ENCODE peak calls at places on chromosomes 11 and 22, in four cellular contexts. One of them, this sample, is unnamed.

GRCh38 chr22:22746963-22747933 is 102.8 kb downstream of the GGTLC2 start:
- DNase-seq in GM12878: no peak
- DNase-seq in HepG2: no peak
- DNase-seq in H1: no peak
- DNase-seq in this sample: no peak

GRCh38 chr11:124798991-124799383 is 1.2 kb downstream of the MSANTD2 start:
- DNase-seq in GM12878: no peak
- DNase-seq in HepG2: no peak
- DNase-seq in H1: no peak
- DNase-seq in this sample: no peak

GRCh38 chr11:65274734-65275682 is 13.2 kb downstream of the POLA2 start:
- DNase-seq in H1: no peak
- DNase-seq in GM12878: no peak
- DNase-seq in HepG2: peak; percentile 89
- DNase-seq in this sample: peak; percentile 92

GRCh38 chr11:70656293-70656692 is 258.0 kb downstream of the CTTN start:
- DNase-seq in GM12878: no peak
- DNase-seq in HepG2: peak; percentile 12
- DNase-seq in H1: no peak
- DNase-seq in this sample: no peak

GRCh38 chr11:44861829-44862545 is 88.7 kb downstream of the TP53I11 start:
- DNase-seq in H1: no peak
- DNase-seq in GM12878: peak; percentile 86
- DNase-seq in HepG2: peak; percentile 44
- DNase-seq in this sample: peak; percentile 50

GRCh38 chr11:61688368-61689163 is 8.4 kb downstream of the DAGLA start:
- DNase-seq in H1: no peak
- DNase-seq in HepG2: no peak
- DNase-seq in GM12878: no peak
- DNase-seq in this sample: no peak

GRCh38 chr11:111001986-111002616 is 243.4 kb upstream of the POU2AF2 start:
- DNase-seq in HepG2: no peak
- DNase-seq in GM12878: no peak
- DNase-seq in H1: no peak
- DNase-seq in this sample: no peak

GRCh38 chr11:83779876-83780275 is 493.7 kb upstream of the CCDC90B start:
- DNase-seq in HepG2: no peak
- DNase-seq in H1: no peak
- DNase-seq in GM12878: no peak
- DNase-seq in this sample: no peak

GRCh38 chr11:104830080-104830479 is 68.2 kb downstream of the CASP12 start:
- DNase-seq in H1: no peak
- DNase-seq in GM12878: no peak
- DNase-seq in HepG2: no peak
- DNase-seq in this sample: no peak

GRCh38 chr22:20758688-20759087 is 15.2 kb upstream of the SERPIND1 start:
- DNase-seq in GM12878: no peak
- DNase-seq in H1: no peak
- DNase-seq in HepG2: peak; percentile 56
- DNase-seq in this sample: no peak

GRCh38 chr22:45069925-45070324 is 60.1 kb upstream of the PHF21B start:
- DNase-seq in H1: no peak
- DNase-seq in GM12878: no peak
- DNase-seq in HepG2: no peak
- DNase-seq in this sample: no peak

GRCh38 chr11:27401760-27402316 is 38.8 kb upstream of the CCDC34 start:
- DNase-seq in H1: no peak
- DNase-seq in HepG2: peak; percentile 85
- DNase-seq in GM12878: no peak
- DNase-seq in this sample: no peak

GRCh38 chr22:21818487-21819182 is 48.8 kb downstream of the MAPK1 start:
- DNase-seq in HepG2: no peak
- DNase-seq in H1: no peak
- DNase-seq in GM12878: no peak
- DNase-seq in this sample: peak; percentile 56

GRCh38 chr11:85626496-85626895 is 648 bp downstream of the DLG2 start:
- DNase-seq in GM12878: no peak
- DNase-seq in H1: no peak
- DNase-seq in HepG2: no peak
- DNase-seq in this sample: no peak
- TF ChIP-seq CBX5 in GM12878: no peak
- TF ChIP-seq CBX5 in H1: no peak
- TF ChIP-seq CBX5 in HepG2: no peak
- TF ChIP-seq CBX5 in this sample: no peak

GRCh38 chr22:41543854-41544670 is at the start of gene POLR3H:
- DNase-seq in GM12878: peak; percentile 90
- DNase-seq in H1: peak; percentile 98
- DNase-seq in HepG2: peak; percentile 95
- DNase-seq in this sample: peak; percentile 95

GRCh38 chr22:41542224-41542623 is 2.0 kb downstream of the POLR3H start:
- DNase-seq in HepG2: no peak
- DNase-seq in H1: no peak
- DNase-seq in GM12878: no peak
- DNase-seq in this sample: no peak

GRCh38 chr22:41548830-41549211 is 4.6 kb upstream of the POLR3H start:
- DNase-seq in GM12878: no peak
- DNase-seq in HepG2: no peak
- DNase-seq in H1: no peak
- DNase-seq in this sample: no peak

GRCh38 chr22:41541484-41541883 is 2.8 kb downstream of the POLR3H start:
- DNase-seq in H1: no peak
- DNase-seq in GM12878: no peak
- DNase-seq in HepG2: no peak
- DNase-seq in this sample: no peak

GRCh38 chr22:41544671-41545476 is 604 bp upstream of the POLR3H start:
- DNase-seq in HepG2: no peak
- DNase-seq in GM12878: no peak
- DNase-seq in H1: no peak
- DNase-seq in this sample: no peak
- TF ChIP-seq CBX5 in HepG2: no peak
- TF ChIP-seq CBX5 in GM12878: no peak
- TF ChIP-seq CBX5 in H1: no peak
- TF ChIP-seq CBX5 in this sample: no peak

GRCh38 chr11:9263840-9264380 is 1.2 kb downstream of the DENND5A start:
- DNase-seq in H1: no peak
- DNase-seq in GM12878: peak; percentile 82
- DNase-seq in HepG2: peak; percentile 43
- DNase-seq in this sample: no peak

GRCh38 chr11:9266926-9267325 is 1.8 kb upstream of the DENND5A start:
- DNase-seq in GM12878: no peak
- DNase-seq in HepG2: no peak
- DNase-seq in H1: no peak
- DNase-seq in this sample: no peak

GRCh38 chr11:9264381-9265210 is 554 bp downstream of the DENND5A start:
- DNase-seq in GM12878: no peak
- DNase-seq in HepG2: no peak
- DNase-seq in H1: peak; percentile 70
- DNase-seq in this sample: peak; percentile 71

GRCh38 chr11:9266132-9266736 is 1.1 kb upstream of the DENND5A start:
- DNase-seq in HepG2: peak; percentile 66
- DNase-seq in GM12878: no peak
- DNase-seq in H1: no peak
- DNase-seq in this sample: no peak

DNA sequence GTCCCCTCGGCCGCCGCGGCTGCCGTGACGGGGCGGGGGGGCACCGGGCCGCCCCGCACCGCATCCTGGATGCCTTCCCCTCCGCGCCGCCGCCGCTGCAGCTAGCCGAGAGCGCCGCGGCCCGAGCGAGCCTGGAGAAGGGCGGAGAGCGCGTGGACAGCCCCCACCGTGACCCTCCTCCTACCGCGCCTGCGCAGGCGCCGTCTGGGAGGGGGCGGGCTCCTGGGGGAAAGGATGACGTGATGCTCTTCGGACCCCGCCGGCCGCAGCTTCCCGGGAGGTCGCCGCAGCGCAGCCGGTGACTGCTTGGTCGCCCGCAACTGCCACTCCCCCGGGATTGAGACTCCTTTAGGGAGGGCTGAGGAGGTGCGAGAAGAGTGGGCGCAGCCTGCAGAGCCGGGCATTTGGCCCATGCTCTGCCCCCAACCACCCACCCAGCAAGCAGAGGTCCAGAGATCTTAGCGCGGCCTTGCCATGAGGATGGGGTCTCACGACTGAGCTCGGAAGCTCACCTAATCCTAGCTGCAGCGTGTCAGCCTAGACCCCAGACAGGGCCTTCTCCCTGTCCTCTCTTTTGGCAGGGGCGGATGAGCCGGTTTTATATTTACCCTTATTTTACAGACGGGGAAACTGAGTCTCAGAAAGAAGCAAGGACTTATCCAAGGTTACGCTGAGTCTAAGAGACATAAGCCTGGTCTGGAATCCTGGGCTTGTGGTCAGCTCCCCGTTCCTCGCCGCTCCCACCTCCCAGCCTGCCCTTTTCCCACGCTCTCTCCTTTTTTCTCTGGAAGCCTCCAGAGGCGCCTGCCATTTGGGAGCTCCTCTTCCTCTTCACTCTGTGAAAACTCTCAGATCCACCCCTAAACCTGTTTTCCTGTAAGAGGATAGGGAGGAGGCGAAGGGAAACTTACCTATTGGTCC is at the start of gene DENND5A:
- DNase-seq in H1: peak; percentile 82
- DNase-seq in HepG2: peak; percentile 80
- DNase-seq in GM12878: no peak
- DNase-seq in this sample: peak; percentile 99
- TF ChIP-seq CBX5 in H1: no peak
- TF ChIP-seq CBX5 in HepG2: no peak
- TF ChIP-seq CBX5 in GM12878: no peak
- TF ChIP-seq CBX5 in this sample: no peak

DNA sequence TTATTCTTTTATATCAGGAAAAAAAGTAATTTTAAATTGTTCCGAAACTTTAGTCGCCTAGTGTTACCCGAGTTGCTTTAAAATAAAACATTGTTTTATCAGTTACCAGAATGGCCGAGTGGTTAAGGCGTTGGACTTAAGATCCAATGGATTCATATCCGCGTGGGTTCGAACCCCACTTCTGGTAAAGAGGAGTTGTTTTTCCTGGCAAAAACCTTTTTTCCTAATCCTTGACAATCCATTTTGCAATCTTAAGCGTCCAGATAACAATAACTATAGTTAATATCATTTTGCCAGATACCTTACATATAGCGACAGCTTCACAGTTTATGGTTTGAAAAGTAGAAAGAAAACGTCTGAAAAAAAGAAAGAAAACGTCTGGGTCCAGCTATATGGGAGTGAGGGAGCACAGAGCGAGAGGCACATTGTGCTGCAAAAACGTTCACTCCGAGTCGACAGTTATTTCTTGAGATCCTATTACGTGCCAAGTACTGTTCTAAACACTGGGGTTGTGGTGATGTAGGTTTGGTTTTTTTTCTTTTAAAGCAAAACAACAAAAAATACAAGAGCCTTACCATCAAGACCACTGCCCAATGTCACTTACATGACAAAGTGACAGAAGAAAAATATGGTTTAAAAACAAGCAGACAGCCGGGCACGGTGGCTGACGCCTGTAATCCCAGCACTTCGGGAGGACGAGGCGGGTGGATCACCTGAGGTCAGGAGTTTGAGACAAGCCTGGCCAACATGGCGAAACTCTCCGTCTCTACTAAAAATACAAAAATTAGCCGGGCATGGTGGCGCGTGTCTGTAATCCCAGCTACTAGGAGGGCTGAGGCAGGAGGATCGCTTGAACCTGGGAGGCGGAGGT is 40.5 kb downstream of the OR4D9 start:
- DNase-seq in H1: no peak
- DNase-seq in HepG2: peak; percentile 42
- DNase-seq in GM12878: no peak
- DNase-seq in this sample: peak; percentile 47
- TF ChIP-seq CBX5 in H1: no peak
- TF ChIP-seq CBX5 in HepG2: no peak
- TF ChIP-seq CBX5 in GM12878: no peak
- TF ChIP-seq CBX5 in this sample: no peak

GRCh38 chr22:40967120-40967760 is 16.1 kb downstream of the RBX1 start:
- DNase-seq in HepG2: no peak
- DNase-seq in GM12878: no peak
- DNase-seq in H1: no peak
- DNase-seq in this sample: no peak
- TF ChIP-seq CBX5 in HepG2: no peak
- TF ChIP-seq CBX5 in GM12878: no peak
- TF ChIP-seq CBX5 in H1: no peak
- TF ChIP-seq CBX5 in this sample: no peak

GRCh38 chr11:19869466-19869865 is 156.8 kb downstream of the NAV2 start:
- DNase-seq in GM12878: no peak
- DNase-seq in HepG2: no peak
- DNase-seq in H1: no peak
- DNase-seq in this sample: no peak
- TF ChIP-seq CBX5 in GM12878: no peak
- TF ChIP-seq CBX5 in HepG2: no peak
- TF ChIP-seq CBX5 in H1: no peak
- TF ChIP-seq CBX5 in this sample: no peak

GRCh38 chr11:107704432-107704831 is 7.4 kb downstream of the SLN start:
- DNase-seq in HepG2: no peak
- DNase-seq in H1: no peak
- DNase-seq in GM12878: no peak
- DNase-seq in this sample: no peak
- TF ChIP-seq CBX5 in HepG2: no peak
- TF ChIP-seq CBX5 in H1: no peak
- TF ChIP-seq CBX5 in GM12878: no peak
- TF ChIP-seq CBX5 in this sample: no peak

DNA sequence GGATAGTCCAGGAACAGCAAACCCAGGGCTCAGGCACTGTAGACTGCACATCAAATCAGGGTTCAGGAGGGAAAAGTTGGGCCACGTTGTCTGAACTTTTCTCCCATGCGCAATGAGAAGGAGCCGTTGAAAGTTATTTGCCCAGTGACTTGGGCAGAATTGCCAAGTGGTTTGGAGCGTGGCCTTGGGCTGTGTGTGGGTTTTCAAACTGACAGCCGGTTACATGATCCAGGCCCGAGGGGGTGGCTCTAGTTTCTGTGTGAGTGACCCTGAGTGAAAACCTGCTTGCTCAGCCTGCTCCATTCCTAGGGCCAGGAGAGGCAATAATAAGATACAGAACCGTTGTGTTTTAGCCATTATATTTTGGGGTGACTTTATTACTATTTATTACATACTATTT is 20.3 kb downstream of the MB start:
- DNase-seq in HepG2: no peak
- DNase-seq in H1: no peak
- DNase-seq in GM12878: no peak
- DNase-seq in this sample: no peak
- TF ChIP-seq CBX5 in HepG2: no peak
- TF ChIP-seq CBX5 in H1: no peak
- TF ChIP-seq CBX5 in GM12878: no peak
- TF ChIP-seq CBX5 in this sample: no peak